ENCODE peak calls at places on chromosomes 2 and 18, in five cellular contexts. L is HCT116, G is uterus, C is endothelial cell of umbilical vein, K is transverse colon. I is an unnamed sample.

GRCh38 chr2:77270433-77270832 is 251.7 kb downstream of the LRRTM4 start:
- DNase-seq in K (no peak), C (no peak), L (no peak), G (no peak), I (no peak)

GRCh38 chr2:205996156-205996555 is 89.8 kb downstream of the INO80D start:
- DNase-seq in K (no peak), G (no peak), L (no peak), C (no peak), I (no peak)

GRCh38 chr18:31603335-31603734 is 11.7 kb downstream of the TTR start:
- DNase-seq in L (no peak), C (no peak), K (no peak), G (no peak), I (no peak)

GRCh38 chr18:49921278-49922037 is 108.1 kb upstream of the ACAA2 start:
- DNase-seq in L (no peak), C (no peak), G (no peak), K (no peak), I (no peak)

GRCh38 chr2:134647607-134648256 is 71.1 kb downstream of the TMEM163 start:
- DNase-seq in K (no peak), G (no peak), C (no peak), L (no peak), I (peak)

GRCh38 chr2:192004188-192004963 is 157.5 kb upstream of the CAVIN2 start:
- DNase-seq in K (no peak), L (no peak), C (no peak), G (no peak), I (no peak)

GRCh38 chr2:188303363-188304031 is 11.8 kb downstream of the GULP1 start:
- DNase-seq in L (no peak), G (no peak), C (peak), K (no peak), I (no peak)

GRCh38 chr2:241111443-241111810 is 9.3 kb upstream of the MTERF4 start:
- DNase-seq in G (no peak), K (no peak), L (no peak), C (no peak), I (peak)

GRCh38 chr2:59693176-59693959 is 860.1 kb downstream of the BCL11A start:
- DNase-seq in G (no peak), C (no peak), L (no peak), K (no peak), I (no peak)

GRCh38 chr2:64565949-64566705 is 42.0 kb downstream of the AFTPH start:
- DNase-seq in C (no peak), G (no peak), L (no peak), K (no peak), I (no peak)

GRCh38 chr2:328761-329160 is 40.9 kb upstream of the ALKAL2 start:
- DNase-seq in C (no peak), K (no peak), L (no peak), G (no peak), I (no peak)

GRCh38 chr2:111534816-111535803 is 348.9 kb downstream of the ANAPC1 start:
- DNase-seq in L (no peak), G (peak), C (peak), K (peak), I (peak)

GRCh38 chr2:121257476-121257831 is 27.5 kb downstream of the TFCP2L1 start:
- DNase-seq in L (no peak), G (no peak), K (no peak), C (no peak), I (no peak)

GRCh38 chr2:235506291-235506996 is 12.6 kb downstream of the AGAP1 start:
- DNase-seq in C (no peak), K (peak), L (no peak), G (no peak), I (no peak)

GRCh38 chr2:235507928-235508327 is 14.1 kb downstream of the AGAP1 start:
- DNase-seq in G (no peak), L (no peak), C (no peak), K (no peak), I (no peak)

GRCh38 chr2:235508371-235509160 is 14.7 kb downstream of the AGAP1 start:
- DNase-seq in L (no peak), G (no peak), C (no peak), K (peak), I (no peak)

GRCh38 chr2:235505210-235505741 is 11.4 kb downstream of the AGAP1 start:
- DNase-seq in K (peak), C (peak), L (no peak), G (no peak), I (no peak)

GRCh38 chr2:235506997-235507615 is 13.3 kb downstream of the AGAP1 start:
- DNase-seq in C (no peak), G (no peak), L (no peak), K (no peak), I (no peak)
- TF ChIP-seq POLR2A in C (no peak), G (no peak), L (no peak), K (no peak), I (no peak)

GRCh38 chr2:36596397-36596796 is 1.6 kb downstream of the FEZ2 start:
- DNase-seq in C (no peak), L (no peak), G (no peak), K (no peak), I (no peak)
- H3K4me3 ChIP-seq in C (peak), L (peak), G (no peak), K (peak), I (peak)

GRCh38 chr2:118474151-118474561 is 373.3 kb downstream of the EN1 start:
- DNase-seq in G (no peak), L (no peak), C (no peak), K (no peak), I (no peak)

GRCh38 chr2:118473241-118473640 is 374.2 kb downstream of the EN1 start:
- DNase-seq in L (no peak), K (no peak), C (no peak), G (no peak), I (no peak)

GRCh38 chr2:118464546-118464945 is 376.3 kb downstream of the INSIG2 start:
- DNase-seq in G (no peak), C (no peak), K (no peak), L (no peak), I (no peak)

GRCh38 chr2:118470297-118470696 is 377.2 kb downstream of the EN1 start:
- DNase-seq in G (no peak), K (no peak), C (no peak), L (no peak), I (no peak)

GRCh38 chr2:118469103-118469502 is 378.3 kb downstream of the EN1 start:
- DNase-seq in K (no peak), L (no peak), G (no peak), C (no peak), I (no peak)
- TF ChIP-seq CTCF in K (no peak), L (no peak), G (no peak), C (no peak), I (no peak)

GRCh38 chr2:203327918-203328734 is at the start of gene ABI2:
- DNase-seq in G (peak), L (peak), C (peak), K (peak), I (peak)
- TF ChIP-seq POLR2A in G (peak), L (peak), C (peak), K (no peak), I (peak)